ENCODE peak calls at places on chromosomes 6 and 20, in four cellular contexts. One of them, this sample, is unnamed.

GRCh38 chr6:90644492-90644891 is 57.6 kb upstream of the MAP3K7 start:
- DNase-seq in K562: no peak
- DNase-seq in H1: no peak
- DNase-seq in HepG2: no peak
- DNase-seq in this sample: no peak

GRCh38 chr6:23354004-23354403 is 772.0 kb upstream of the NRSN1 start:
- DNase-seq in HepG2: no peak
- DNase-seq in H1: no peak
- DNase-seq in K562: no peak
- DNase-seq in this sample: no peak

GRCh38 chr20:10225439-10226080 is 6.9 kb downstream of the SNAP25 start:
- DNase-seq in HepG2: peak
- DNase-seq in H1: no peak
- DNase-seq in K562: peak
- DNase-seq in this sample: no peak

GRCh38 chr6:169381988-169382387 is 128.3 kb upstream of the THBS2 start:
- DNase-seq in HepG2: no peak
- DNase-seq in K562: no peak
- DNase-seq in H1: no peak
- DNase-seq in this sample: no peak

GRCh38 chr6:165987483-165988305 is 180.0 kb downstream of the TBXT start:
- DNase-seq in K562: peak
- DNase-seq in HepG2: no peak
- DNase-seq in H1: peak
- DNase-seq in this sample: no peak

GRCh38 chr6:3370361-3371221 is 86.3 kb downstream of the SLC22A23 start:
- DNase-seq in K562: no peak
- DNase-seq in HepG2: peak
- DNase-seq in H1: no peak
- DNase-seq in this sample: no peak

GRCh38 chr6:139544699-139545052 is 170.2 kb upstream of the CITED2 start:
- DNase-seq in H1: no peak
- DNase-seq in HepG2: no peak
- DNase-seq in K562: peak
- DNase-seq in this sample: no peak

GRCh38 chr6:158437571-158437970 is 122.3 kb upstream of the TMEM181 start:
- DNase-seq in HepG2: no peak
- DNase-seq in K562: no peak
- DNase-seq in H1: peak
- DNase-seq in this sample: no peak

GRCh38 chr6:125781307-125781868 is 9.4 kb upstream of the NCOA7 start:
- DNase-seq in K562: peak
- DNase-seq in H1: no peak
- DNase-seq in HepG2: no peak
- DNase-seq in this sample: no peak

GRCh38 chr20:1855113-1855512 is 40.1 kb upstream of the SIRPA start:
- DNase-seq in K562: no peak
- DNase-seq in HepG2: peak
- DNase-seq in H1: no peak
- DNase-seq in this sample: no peak

GRCh38 chr6:12656841-12657435 is 59.6 kb upstream of the PHACTR1 start:
- DNase-seq in HepG2: no peak
- DNase-seq in H1: no peak
- DNase-seq in K562: no peak
- DNase-seq in this sample: no peak

GRCh38 chr6:170283212-170284081 is 7.4 kb downstream of the DLL1 start:
- DNase-seq in HepG2: no peak
- DNase-seq in H1: no peak
- DNase-seq in K562: no peak
- DNase-seq in this sample: no peak

GRCh38 chr6:30598912-30599624 is 18.0 kb downstream of the PPP1R10 start:
- DNase-seq in K562: no peak
- DNase-seq in H1: no peak
- DNase-seq in HepG2: no peak
- DNase-seq in this sample: no peak

GRCh38 chr6:33668914-33669313 is 42.6 kb downstream of the UQCC2 start:
- DNase-seq in H1: no peak
- DNase-seq in K562: peak
- DNase-seq in HepG2: no peak
- DNase-seq in this sample: no peak

GRCh38 chr6:155248021-155249001 is 15.5 kb upstream of the CLDN20 start:
- DNase-seq in K562: peak
- DNase-seq in HepG2: peak
- DNase-seq in H1: peak
- DNase-seq in this sample: peak

GRCh38 chr20:1382670-1383069 is 10.2 kb downstream of the FKBP1A start:
- DNase-seq in HepG2: no peak
- DNase-seq in H1: no peak
- DNase-seq in K562: no peak
- DNase-seq in this sample: no peak

GRCh38 chr6:125310994-125311649 is 9.4 kb upstream of the HDDC2 start:
- DNase-seq in H1: no peak
- DNase-seq in HepG2: peak
- DNase-seq in K562: peak
- DNase-seq in this sample: no peak

GRCh38 chr6:170152989-170153388 is 137.9 kb downstream of the DLL1 start:
- DNase-seq in H1: no peak
- DNase-seq in K562: peak
- DNase-seq in HepG2: peak
- DNase-seq in this sample: no peak

GRCh38 chr6:141133346-141133745 is 999.4 kb upstream of the GJE1 start:
- DNase-seq in H1: no peak
- DNase-seq in HepG2: no peak
- DNase-seq in K562: no peak
- DNase-seq in this sample: no peak

GRCh38 chr6:43737272-43738081 is 32.5 kb upstream of the VEGFA start:
- DNase-seq in K562: peak
- DNase-seq in H1: no peak
- DNase-seq in HepG2: no peak
- DNase-seq in this sample: no peak

GRCh38 chr20:17617868-17618672 is 48.2 kb downstream of the DSTN start:
- DNase-seq in K562: no peak
- DNase-seq in HepG2: no peak
- DNase-seq in H1: no peak
- DNase-seq in this sample: no peak

GRCh38 chr6:43788305-43788704 is 18.3 kb downstream of the VEGFA start:
- DNase-seq in H1: no peak
- DNase-seq in K562: no peak
- DNase-seq in HepG2: no peak
- DNase-seq in this sample: no peak

GRCh38 chr20:17655865-17656489 is 26.1 kb downstream of the RRBP1 start:
- DNase-seq in K562: peak
- DNase-seq in HepG2: no peak
- DNase-seq in H1: no peak
- DNase-seq in this sample: peak

DNA sequence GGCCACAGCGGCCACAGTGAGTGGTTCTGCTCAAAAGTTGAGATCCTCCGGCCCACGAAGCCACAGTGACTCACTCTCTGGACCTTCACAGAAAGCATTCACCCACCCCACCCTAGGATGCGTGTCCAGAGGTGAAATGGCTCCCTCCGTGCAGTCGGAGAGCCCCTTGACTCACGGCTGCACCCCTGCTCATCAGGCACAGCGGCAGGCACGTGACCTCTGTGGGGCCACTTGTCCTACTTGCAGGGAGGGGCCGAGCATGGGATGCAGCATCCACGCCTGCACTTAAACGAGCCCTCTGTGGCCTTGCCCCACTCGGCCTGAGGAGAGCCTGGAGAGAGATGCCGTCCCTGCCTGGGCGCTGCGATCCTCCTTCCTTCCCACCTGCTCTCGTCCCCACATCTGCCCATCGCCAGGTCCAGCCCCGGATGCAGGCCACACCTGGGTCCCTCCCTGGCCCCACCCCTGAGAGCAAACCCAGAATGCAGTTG is 28.7 kb downstream of the NTSR1 start:
- DNase-seq in HepG2: no peak
- DNase-seq in H1: no peak
- DNase-seq in K562: no peak
- DNase-seq in this sample: no peak
- TF ChIP-seq ZNF274 in HepG2: no peak
- TF ChIP-seq ZNF274 in H1: no peak
- TF ChIP-seq ZNF274 in K562: no peak
- TF ChIP-seq ZNF274 in this sample: no peak

GRCh38 chr20:24727795-24728194 is 221.3 kb upstream of the CST7 start:
- DNase-seq in HepG2: no peak
- DNase-seq in H1: no peak
- DNase-seq in K562: no peak
- DNase-seq in this sample: no peak

GRCh38 chr20:24722586-24722985 is 226.5 kb upstream of the CST7 start:
- DNase-seq in K562: no peak
- DNase-seq in HepG2: no peak
- DNase-seq in H1: peak
- DNase-seq in this sample: no peak

GRCh38 chr20:24723953-24724352 is 225.1 kb upstream of the CST7 start:
- DNase-seq in HepG2: no peak
- DNase-seq in H1: peak
- DNase-seq in K562: no peak
- DNase-seq in this sample: no peak

GRCh38 chr20:24721891-24722530 is 227.1 kb upstream of the CST7 start:
- DNase-seq in K562: no peak
- DNase-seq in HepG2: no peak
- DNase-seq in H1: peak
- DNase-seq in this sample: no peak

GRCh38 chr20:24724982-24725533 is 224.0 kb upstream of the CST7 start:
- DNase-seq in K562: no peak
- DNase-seq in H1: peak
- DNase-seq in HepG2: no peak
- DNase-seq in this sample: no peak
- TF ChIP-seq JUND in K562: no peak
- TF ChIP-seq JUND in H1: no peak
- TF ChIP-seq JUND in HepG2: no peak
- TF ChIP-seq JUND in this sample: no peak

GRCh38 chr6:148595550-148595949 is 151.3 kb upstream of the UST start:
- DNase-seq in HepG2: no peak
- DNase-seq in H1: no peak
- DNase-seq in K562: no peak
- DNase-seq in this sample: no peak

GRCh38 chr6:148598690-148599089 is 148.1 kb upstream of the UST start:
- DNase-seq in K562: no peak
- DNase-seq in HepG2: no peak
- DNase-seq in H1: no peak
- DNase-seq in this sample: no peak

GRCh38 chr6:148596886-148597455 is 149.9 kb upstream of the UST start:
- DNase-seq in HepG2: no peak
- DNase-seq in H1: no peak
- DNase-seq in K562: no peak
- DNase-seq in this sample: no peak

GRCh38 chr6:148602136-148602535 is 144.7 kb upstream of the UST start:
- DNase-seq in K562: no peak
- DNase-seq in HepG2: no peak
- DNase-seq in H1: no peak
- DNase-seq in this sample: no peak

GRCh38 chr6:148599967-148600426 is 146.8 kb upstream of the UST start:
- DNase-seq in H1: peak
- DNase-seq in K562: no peak
- DNase-seq in HepG2: peak
- DNase-seq in this sample: no peak
- TF ChIP-seq ATF2 in H1: peak
- TF ChIP-seq ATF2 in K562: no peak
- TF ChIP-seq ATF2 in HepG2: no peak
- TF ChIP-seq ATF2 in this sample: no peak

DNA sequence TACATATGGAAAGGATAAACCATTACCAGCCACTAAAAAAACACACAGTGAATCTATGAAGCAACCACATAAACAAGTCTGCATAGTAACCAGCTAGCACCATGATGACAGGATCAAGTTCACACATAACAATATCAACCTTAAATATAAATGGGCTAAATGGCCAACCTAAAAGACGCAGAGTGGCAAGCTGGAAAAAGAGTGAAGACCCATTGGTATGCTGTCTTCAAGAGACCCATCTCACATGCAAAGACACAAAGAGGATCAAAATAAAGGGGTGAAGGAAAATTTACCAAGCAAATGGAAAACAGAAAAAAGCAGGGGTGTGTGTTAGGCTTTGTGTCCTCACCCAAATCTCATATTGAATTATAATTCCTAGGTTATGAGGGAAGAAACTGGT is 909.2 kb downstream of the EPHA7 start:
- DNase-seq in K562: no peak
- DNase-seq in HepG2: no peak
- DNase-seq in H1: no peak
- DNase-seq in this sample: no peak
- TF ChIP-seq ZNF274 in K562: no peak
- TF ChIP-seq ZNF274 in HepG2: no peak
- TF ChIP-seq ZNF274 in H1: no peak
- TF ChIP-seq ZNF274 in this sample: no peak

This sample was measured in GM12878.